ENCODE peak calls at places on chromosomes 11 and 22, in five cellular contexts. M is H9, A is trophoblast cell, K is IMR-90, L is mesenchymal stem cell. E is an unnamed sample.

GRCh38 chr11:130599073-130599654 is 150.7 kb downstream of the ADAMTS15 start:
- DNase-seq in M (no peak), L (peak; percentile 43), K (peak; percentile 50), A (no peak), E (no peak)

GRCh38 chr22:46539169-46539568 is 1.7 kb upstream of the CELSR1 start:
- DNase-seq in K (no peak), M (no peak), A (no peak), L (no peak), E (no peak)

GRCh38 chr11:57427692-57428082 is 766 bp upstream of the SLC43A3 start:
- DNase-seq in A (no peak), M (no peak), L (no peak), K (peak; percentile 57), E (no peak)

GRCh38 chr22:23182289-23183106 is 2.2 kb downstream of the BCR start:
- DNase-seq in M (no peak), L (peak; percentile 37), A (peak; percentile 46), K (peak; percentile 19), E (no peak)

GRCh38 chr22:41070665-41071331 is 21.6 kb upstream of the EP300 start:
- DNase-seq in M (no peak), L (no peak), A (no peak), K (no peak), E (no peak)

GRCh38 chr11:28521075-28521474 is 412.9 kb downstream of the METTL15 start:
- DNase-seq in K (peak; percentile 4), L (no peak), A (peak; percentile 28), M (no peak), E (no peak)

GRCh38 chr11:124867700-124868099 is 2.5 kb downstream of the ROBO3 start:
- DNase-seq in L (peak; percentile 45), K (peak; percentile 32), A (peak; percentile 56), M (peak; percentile 59), E (no peak)

GRCh38 chr22:47163481-47163875 is 401.0 kb downstream of the TBC1D22A start:
- DNase-seq in A (no peak), K (no peak), M (peak; percentile 17), L (no peak), E (no peak)

GRCh38 chr11:65915821-65916251 is 3.0 kb downstream of the C11orf68 start:
- DNase-seq in K (peak; percentile 99), A (peak; percentile 92), L (peak; percentile 99), M (peak; percentile 71), E (no peak)

GRCh38 chr22:46900549-46900948 is 138.1 kb downstream of the TBC1D22A start:
- DNase-seq in A (no peak), M (no peak), L (no peak), K (no peak), E (no peak)

GRCh38 chr22:38554281-38554680 is 15.7 kb downstream of the DMC1 start:
- DNase-seq in M (no peak), L (no peak), K (peak; percentile 83), A (peak; percentile 53), E (no peak)

GRCh38 chr11:35811783-35812182 is 132.1 kb upstream of the LDLRAD3 start:
- DNase-seq in L (no peak), A (no peak), K (no peak), M (no peak), E (no peak)

GRCh38 chr11:17258670-17259069 is 17.9 kb upstream of the NUCB2 start:
- DNase-seq in A (no peak), L (no peak), M (no peak), K (no peak), E (no peak)

GRCh38 chr22:30667092-30667485 is 586 bp downstream of the DUSP18 start:
- DNase-seq in L (no peak), K (no peak), A (peak; percentile 29), M (no peak), E (no peak)

GRCh38 chr22:43152355-43153071 is 1.2 kb downstream of the TSPO start:
- DNase-seq in A (peak; percentile 29), M (no peak), L (peak; percentile 55), K (peak; percentile 22), E (no peak)

GRCh38 chr11:44894217-44894617 is 56.5 kb downstream of the TP53I11 start:
- DNase-seq in K (peak; percentile 66), L (peak; percentile 66), M (peak; percentile 91), A (peak; percentile 39), E (peak; percentile 80)

GRCh38 chr11:63017306-63017974 is 1.8 kb upstream of the SLC22A8 start:
- DNase-seq in M (no peak), K (no peak), A (no peak), L (no peak), E (no peak)

GRCh38 chr11:61061081-61061826 is 41.0 kb upstream of the CD5 start:
- DNase-seq in K (no peak), A (peak; percentile 48), L (no peak), M (peak; percentile 4), E (no peak)

GRCh38 chr11:122851366-122852011 is 13.2 kb downstream of the CRTAM start:
- DNase-seq in A (peak; percentile 42), M (no peak), K (no peak), L (no peak), E (no peak)

GRCh38 chr11:9461068-9461759 is 402 bp downstream of the ZNF143 start:
- DNase-seq in L (peak; percentile 93), M (no peak), A (peak; percentile 83), K (peak; percentile 86), E (peak; percentile 83)

GRCh38 chr11:9462806-9463537 is 2.2 kb downstream of the ZNF143 start:
- DNase-seq in A (peak; percentile 51), K (no peak), M (no peak), L (peak; percentile 21), E (no peak)

GRCh38 chr11:9460322-9461067 is at the start of gene ZNF143:
- DNase-seq in L (peak; percentile 100), K (peak; percentile 100), A (peak; percentile 100), M (peak; percentile 100), E (peak; percentile 100)

GRCh38 chr11:9462172-9462799 is 1.5 kb downstream of the ZNF143 start:
- DNase-seq in K (peak; percentile 25), A (peak; percentile 89), M (no peak), L (peak; percentile 45), E (no peak)

DNA sequence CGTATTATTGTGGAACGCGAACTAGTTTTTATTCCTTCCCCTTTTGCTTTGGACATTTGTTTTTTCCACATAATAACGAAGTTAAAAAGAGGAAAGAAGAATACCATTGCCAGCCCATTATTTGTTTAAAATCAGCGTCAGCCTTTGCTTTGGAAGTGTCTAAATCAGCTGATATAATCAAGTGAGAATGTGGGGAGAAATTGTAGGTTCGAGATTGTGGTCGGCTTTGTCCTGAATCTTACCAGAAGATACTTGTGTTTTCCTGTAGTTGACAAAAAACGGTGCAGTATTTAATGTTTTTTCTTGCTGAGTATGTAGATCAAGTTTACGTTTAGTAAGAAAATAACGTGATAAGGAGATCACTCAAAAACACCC is 935 bp downstream of the ZNF143 start:
- DNase-seq in K (peak; percentile 15), M (no peak), A (no peak), L (peak; percentile 46), E (no peak)
- H3K14ac ChIP-seq in K (peak overlapping the region; percentile 90), M (no peak overlapping the region), A (no peak overlapping the region), L (no peak overlapping the region), E (no peak overlapping the region)

GRCh38 chr11:10444725-10445286 is 10.3 kb upstream of the AMPD3 start:
- DNase-seq in L (no peak), A (no peak), K (no peak), M (no peak), E (no peak)
- H2AFZ ChIP-seq in L (no peak overlapping the region), A (no peak overlapping the region), K (peak overlapping the region; percentile 6), M (no peak overlapping the region), E (no peak overlapping the region)

GRCh38 chr11:33406241-33406640 is 149.1 kb downstream of the HIPK3 start:
- DNase-seq in L (no peak), M (no peak), K (no peak), A (no peak), E (no peak)

GRCh38 chr11:33402066-33402465 is 144.9 kb downstream of the HIPK3 start:
- DNase-seq in L (no peak), K (no peak), A (no peak), M (no peak), E (no peak)

GRCh38 chr11:33399421-33399820 is 142.2 kb downstream of the HIPK3 start:
- DNase-seq in L (no peak), A (no peak), M (no peak), K (no peak), E (no peak)

DNA sequence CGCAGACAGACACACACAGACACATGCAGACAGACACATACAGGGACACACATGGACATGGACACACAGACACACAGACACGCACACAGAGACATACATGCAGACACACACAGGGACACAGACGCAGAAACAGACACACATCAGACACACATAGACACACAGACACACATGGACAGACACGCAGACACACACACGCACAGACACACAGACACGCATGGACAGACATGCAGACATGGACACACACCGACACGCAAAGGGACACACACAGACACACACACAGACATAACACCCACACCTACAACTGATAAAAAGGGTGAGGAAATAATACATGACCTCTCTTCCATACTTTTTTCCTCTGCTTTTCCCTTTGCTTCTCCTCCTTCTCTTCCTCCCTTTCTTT is 146.2 kb downstream of the HIPK3 start:
- DNase-seq in K (no peak), L (no peak), A (no peak), M (no peak), E (no peak)
- H3K14ac ChIP-seq in K (no peak overlapping the region), L (no peak overlapping the region), A (no peak overlapping the region), M (peak overlapping the region; percentile 8), E (peak overlapping the region; percentile 72)

DNA sequence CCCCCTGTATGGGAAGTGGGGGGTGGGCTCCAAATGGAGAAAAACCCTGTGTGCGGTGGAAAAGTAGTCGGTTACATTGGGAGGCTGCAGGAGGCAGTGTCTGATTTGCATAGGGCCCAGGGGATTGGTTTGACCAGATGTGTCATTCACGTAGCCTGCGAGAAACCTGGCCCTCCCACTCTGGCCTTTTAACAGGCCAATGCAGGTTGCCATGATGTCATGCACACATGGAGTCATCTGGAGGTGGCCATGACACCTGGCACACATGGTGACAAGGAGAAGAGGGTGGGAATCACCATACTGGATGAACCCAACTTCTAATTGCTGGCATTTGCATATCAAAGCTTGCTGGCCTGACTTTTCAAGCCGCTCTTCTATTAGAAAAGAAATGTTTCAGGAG is 50.6 kb downstream of the FAM181B start:
- DNase-seq in M (peak; percentile 81), K (no peak), L (no peak), A (peak; percentile 23), E (no peak)
- H2AFZ ChIP-seq in M (no peak overlapping the region), K (no peak overlapping the region), L (no peak overlapping the region), A (no peak overlapping the region), E (no peak overlapping the region)